ENCODE peak calls at places on chromosomes 16 and 17, in eight cellular contexts. One of them, this sample, is unnamed.

GRCh38 chr16:12002447-12003006 is 26.0 kb downstream of the SNX29 start:
- DNase-seq in stimulated activated CD4-positive, alpha-beta T cell treated with anti-CD3 and anti-CD28 coated beads, Interleukin-12 subunit alpha, Interleukin-12 subunit beta, amount 100 ng/mL, for 24 hours: no peak
- DNase-seq in stimulated activated CD8-positive, alpha-beta memory T cell treated with anti-CD3 and anti-CD28 coated beads, Interleukin-4, amount 100 ng/mL, for 24 hours: no peak
- DNase-seq in NCI-H1436: peak
- DNase-seq in GM23248: peak
- DNase-seq in GM13976: no peak
- DNase-seq in AG20443: peak
- DNase-seq in RCC 7860: no peak
- DNase-seq in this sample: no peak

GRCh38 chr17:80878876-80879722 is 112.5 kb upstream of the CHMP6 start:
- DNase-seq in NCI-H1436: no peak
- DNase-seq in AG20443: no peak
- DNase-seq in GM23248: no peak
- DNase-seq in stimulated activated CD4-positive, alpha-beta T cell treated with anti-CD3 and anti-CD28 coated beads, Interleukin-12 subunit alpha, Interleukin-12 subunit beta, amount 100 ng/mL, for 24 hours: no peak
- DNase-seq in stimulated activated CD8-positive, alpha-beta memory T cell treated with anti-CD3 and anti-CD28 coated beads, Interleukin-4, amount 100 ng/mL, for 24 hours: no peak
- DNase-seq in GM13976: no peak
- DNase-seq in RCC 7860: no peak
- DNase-seq in this sample: no peak

GRCh38 chr17:16920628-16921020 is 51.3 kb downstream of the TNFRSF13B start:
- DNase-seq in GM23248: no peak
- DNase-seq in GM13976: no peak
- DNase-seq in stimulated activated CD8-positive, alpha-beta memory T cell treated with anti-CD3 and anti-CD28 coated beads, Interleukin-4, amount 100 ng/mL, for 24 hours: no peak
- DNase-seq in NCI-H1436: no peak
- DNase-seq in AG20443: no peak
- DNase-seq in stimulated activated CD4-positive, alpha-beta T cell treated with anti-CD3 and anti-CD28 coated beads, Interleukin-12 subunit alpha, Interleukin-12 subunit beta, amount 100 ng/mL, for 24 hours: no peak
- DNase-seq in RCC 7860: no peak
- DNase-seq in this sample: no peak

GRCh38 chr17:57366558-57367351 is 110.4 kb downstream of the MSI2 start:
- DNase-seq in stimulated activated CD8-positive, alpha-beta memory T cell treated with anti-CD3 and anti-CD28 coated beads, Interleukin-4, amount 100 ng/mL, for 24 hours: no peak
- DNase-seq in RCC 7860: peak
- DNase-seq in AG20443: no peak
- DNase-seq in NCI-H1436: no peak
- DNase-seq in stimulated activated CD4-positive, alpha-beta T cell treated with anti-CD3 and anti-CD28 coated beads, Interleukin-12 subunit alpha, Interleukin-12 subunit beta, amount 100 ng/mL, for 24 hours: no peak
- DNase-seq in GM23248: peak
- DNase-seq in GM13976: no peak
- DNase-seq in this sample: no peak

GRCh38 chr17:51711581-51711980 is 446.9 kb downstream of the CA10 start:
- DNase-seq in RCC 7860: no peak
- DNase-seq in stimulated activated CD4-positive, alpha-beta T cell treated with anti-CD3 and anti-CD28 coated beads, Interleukin-12 subunit alpha, Interleukin-12 subunit beta, amount 100 ng/mL, for 24 hours: no peak
- DNase-seq in AG20443: no peak
- DNase-seq in GM23248: no peak
- DNase-seq in NCI-H1436: no peak
- DNase-seq in stimulated activated CD8-positive, alpha-beta memory T cell treated with anti-CD3 and anti-CD28 coated beads, Interleukin-4, amount 100 ng/mL, for 24 hours: no peak
- DNase-seq in GM13976: no peak
- DNase-seq in this sample: no peak

GRCh38 chr17:31469959-31470358 is 78.5 kb downstream of the RAB11FIP4 start:
- DNase-seq in stimulated activated CD8-positive, alpha-beta memory T cell treated with anti-CD3 and anti-CD28 coated beads, Interleukin-4, amount 100 ng/mL, for 24 hours: no peak
- DNase-seq in RCC 7860: no peak
- DNase-seq in GM13976: no peak
- DNase-seq in AG20443: no peak
- DNase-seq in GM23248: no peak
- DNase-seq in NCI-H1436: no peak
- DNase-seq in stimulated activated CD4-positive, alpha-beta T cell treated with anti-CD3 and anti-CD28 coated beads, Interleukin-12 subunit alpha, Interleukin-12 subunit beta, amount 100 ng/mL, for 24 hours: no peak
- DNase-seq in this sample: no peak

GRCh38 chr17:40331743-40332641 is 23.0 kb downstream of the RARA start:
- DNase-seq in stimulated activated CD4-positive, alpha-beta T cell treated with anti-CD3 and anti-CD28 coated beads, Interleukin-12 subunit alpha, Interleukin-12 subunit beta, amount 100 ng/mL, for 24 hours: no peak
- DNase-seq in NCI-H1436: no peak
- DNase-seq in GM23248: peak
- DNase-seq in stimulated activated CD8-positive, alpha-beta memory T cell treated with anti-CD3 and anti-CD28 coated beads, Interleukin-4, amount 100 ng/mL, for 24 hours: no peak
- DNase-seq in RCC 7860: peak
- DNase-seq in GM13976: no peak
- DNase-seq in AG20443: peak
- DNase-seq in this sample: no peak

GRCh38 chr17:73138541-73139138 is 26.2 kb upstream of the SSTR2 start:
- DNase-seq in GM13976: no peak
- DNase-seq in stimulated activated CD4-positive, alpha-beta T cell treated with anti-CD3 and anti-CD28 coated beads, Interleukin-12 subunit alpha, Interleukin-12 subunit beta, amount 100 ng/mL, for 24 hours: no peak
- DNase-seq in stimulated activated CD8-positive, alpha-beta memory T cell treated with anti-CD3 and anti-CD28 coated beads, Interleukin-4, amount 100 ng/mL, for 24 hours: no peak
- DNase-seq in NCI-H1436: peak
- DNase-seq in RCC 7860: no peak
- DNase-seq in GM23248: peak
- DNase-seq in AG20443: no peak
- DNase-seq in this sample: no peak

GRCh38 chr16:50841081-50841886 is 99.4 kb downstream of the CYLD start:
- DNase-seq in GM23248: peak
- DNase-seq in RCC 7860: no peak
- DNase-seq in stimulated activated CD8-positive, alpha-beta memory T cell treated with anti-CD3 and anti-CD28 coated beads, Interleukin-4, amount 100 ng/mL, for 24 hours: peak
- DNase-seq in NCI-H1436: no peak
- DNase-seq in stimulated activated CD4-positive, alpha-beta T cell treated with anti-CD3 and anti-CD28 coated beads, Interleukin-12 subunit alpha, Interleukin-12 subunit beta, amount 100 ng/mL, for 24 hours: peak
- DNase-seq in AG20443: no peak
- DNase-seq in GM13976: peak
- DNase-seq in this sample: no peak

GRCh38 chr17:42315402-42316156 is 27.3 kb downstream of the STAT5A start:
- DNase-seq in stimulated activated CD4-positive, alpha-beta T cell treated with anti-CD3 and anti-CD28 coated beads, Interleukin-12 subunit alpha, Interleukin-12 subunit beta, amount 100 ng/mL, for 24 hours: no peak
- DNase-seq in NCI-H1436: no peak
- DNase-seq in GM13976: no peak
- DNase-seq in RCC 7860: no peak
- DNase-seq in AG20443: no peak
- DNase-seq in GM23248: no peak
- DNase-seq in stimulated activated CD8-positive, alpha-beta memory T cell treated with anti-CD3 and anti-CD28 coated beads, Interleukin-4, amount 100 ng/mL, for 24 hours: no peak
- DNase-seq in this sample: no peak

GRCh38 chr17:15941781-15942180 is 3.1 kb upstream of the ADORA2B start:
- DNase-seq in GM23248: no peak
- DNase-seq in RCC 7860: no peak
- DNase-seq in GM13976: no peak
- DNase-seq in stimulated activated CD8-positive, alpha-beta memory T cell treated with anti-CD3 and anti-CD28 coated beads, Interleukin-4, amount 100 ng/mL, for 24 hours: no peak
- DNase-seq in NCI-H1436: no peak
- DNase-seq in stimulated activated CD4-positive, alpha-beta T cell treated with anti-CD3 and anti-CD28 coated beads, Interleukin-12 subunit alpha, Interleukin-12 subunit beta, amount 100 ng/mL, for 24 hours: no peak
- DNase-seq in AG20443: peak
- DNase-seq in this sample: no peak

GRCh38 chr16:580946-581498 is 8.8 kb upstream of the RAB40C start:
- DNase-seq in AG20443: no peak
- DNase-seq in GM23248: no peak
- DNase-seq in stimulated activated CD4-positive, alpha-beta T cell treated with anti-CD3 and anti-CD28 coated beads, Interleukin-12 subunit alpha, Interleukin-12 subunit beta, amount 100 ng/mL, for 24 hours: no peak
- DNase-seq in RCC 7860: no peak
- DNase-seq in NCI-H1436: no peak
- DNase-seq in stimulated activated CD8-positive, alpha-beta memory T cell treated with anti-CD3 and anti-CD28 coated beads, Interleukin-4, amount 100 ng/mL, for 24 hours: no peak
- DNase-seq in GM13976: no peak
- DNase-seq in this sample: no peak

GRCh38 chr16:66344533-66345145 is 21.9 kb upstream of the CDH5 start:
- DNase-seq in stimulated activated CD4-positive, alpha-beta T cell treated with anti-CD3 and anti-CD28 coated beads, Interleukin-12 subunit alpha, Interleukin-12 subunit beta, amount 100 ng/mL, for 24 hours: peak
- DNase-seq in AG20443: peak
- DNase-seq in GM23248: peak
- DNase-seq in RCC 7860: peak
- DNase-seq in NCI-H1436: peak
- DNase-seq in stimulated activated CD8-positive, alpha-beta memory T cell treated with anti-CD3 and anti-CD28 coated beads, Interleukin-4, amount 100 ng/mL, for 24 hours: no peak
- DNase-seq in GM13976: no peak
- DNase-seq in this sample: no peak

GRCh38 chr17:75135946-75136345 is 4.4 kb upstream of the NT5C start:
- DNase-seq in AG20443: no peak
- DNase-seq in GM13976: no peak
- DNase-seq in stimulated activated CD8-positive, alpha-beta memory T cell treated with anti-CD3 and anti-CD28 coated beads, Interleukin-4, amount 100 ng/mL, for 24 hours: no peak
- DNase-seq in GM23248: no peak
- DNase-seq in NCI-H1436: no peak
- DNase-seq in stimulated activated CD4-positive, alpha-beta T cell treated with anti-CD3 and anti-CD28 coated beads, Interleukin-12 subunit alpha, Interleukin-12 subunit beta, amount 100 ng/mL, for 24 hours: no peak
- DNase-seq in RCC 7860: no peak
- DNase-seq in this sample: no peak

GRCh38 chr17:29807520-29808361 is 122.3 kb downstream of the SSH2 start:
- DNase-seq in stimulated activated CD4-positive, alpha-beta T cell treated with anti-CD3 and anti-CD28 coated beads, Interleukin-12 subunit alpha, Interleukin-12 subunit beta, amount 100 ng/mL, for 24 hours: peak
- DNase-seq in AG20443: peak
- DNase-seq in RCC 7860: peak
- DNase-seq in GM23248: peak
- DNase-seq in stimulated activated CD8-positive, alpha-beta memory T cell treated with anti-CD3 and anti-CD28 coated beads, Interleukin-4, amount 100 ng/mL, for 24 hours: peak
- DNase-seq in NCI-H1436: peak
- DNase-seq in GM13976: peak
- DNase-seq in this sample: peak

GRCh38 chr17:57869599-57870282 is 19.9 kb upstream of the MRPS23 start:
- DNase-seq in stimulated activated CD8-positive, alpha-beta memory T cell treated with anti-CD3 and anti-CD28 coated beads, Interleukin-4, amount 100 ng/mL, for 24 hours: no peak
- DNase-seq in RCC 7860: peak
- DNase-seq in GM13976: no peak
- DNase-seq in stimulated activated CD4-positive, alpha-beta T cell treated with anti-CD3 and anti-CD28 coated beads, Interleukin-12 subunit alpha, Interleukin-12 subunit beta, amount 100 ng/mL, for 24 hours: no peak
- DNase-seq in AG20443: peak
- DNase-seq in NCI-H1436: no peak
- DNase-seq in GM23248: peak
- DNase-seq in this sample: peak

GRCh38 chr17:29664743-29665479 is 42.2 kb upstream of the CORO6 start:
- DNase-seq in stimulated activated CD4-positive, alpha-beta T cell treated with anti-CD3 and anti-CD28 coated beads, Interleukin-12 subunit alpha, Interleukin-12 subunit beta, amount 100 ng/mL, for 24 hours: no peak
- DNase-seq in GM23248: peak
- DNase-seq in GM13976: peak
- DNase-seq in NCI-H1436: no peak
- DNase-seq in RCC 7860: peak
- DNase-seq in AG20443: peak
- DNase-seq in stimulated activated CD8-positive, alpha-beta memory T cell treated with anti-CD3 and anti-CD28 coated beads, Interleukin-4, amount 100 ng/mL, for 24 hours: no peak
- DNase-seq in this sample: no peak

GRCh38 chr16:30335598-30336474 is 19.3 kb downstream of the CD2BP2 start:
- DNase-seq in stimulated activated CD4-positive, alpha-beta T cell treated with anti-CD3 and anti-CD28 coated beads, Interleukin-12 subunit alpha, Interleukin-12 subunit beta, amount 100 ng/mL, for 24 hours: no peak
- DNase-seq in NCI-H1436: no peak
- DNase-seq in RCC 7860: peak
- DNase-seq in GM13976: no peak
- DNase-seq in AG20443: no peak
- DNase-seq in GM23248: peak
- DNase-seq in stimulated activated CD8-positive, alpha-beta memory T cell treated with anti-CD3 and anti-CD28 coated beads, Interleukin-4, amount 100 ng/mL, for 24 hours: no peak
- DNase-seq in this sample: no peak

GRCh38 chr16:71337631-71338030 is 20.9 kb upstream of the CALB2 start:
- DNase-seq in NCI-H1436: no peak
- DNase-seq in GM23248: no peak
- DNase-seq in RCC 7860: no peak
- DNase-seq in AG20443: no peak
- DNase-seq in GM13976: no peak
- DNase-seq in stimulated activated CD8-positive, alpha-beta memory T cell treated with anti-CD3 and anti-CD28 coated beads, Interleukin-4, amount 100 ng/mL, for 24 hours: no peak
- DNase-seq in stimulated activated CD4-positive, alpha-beta T cell treated with anti-CD3 and anti-CD28 coated beads, Interleukin-12 subunit alpha, Interleukin-12 subunit beta, amount 100 ng/mL, for 24 hours: no peak
- DNase-seq in this sample: no peak

GRCh38 chr17:31495049-31495885 is 103.8 kb downstream of the RAB11FIP4 start:
- DNase-seq in RCC 7860: peak
- DNase-seq in stimulated activated CD4-positive, alpha-beta T cell treated with anti-CD3 and anti-CD28 coated beads, Interleukin-12 subunit alpha, Interleukin-12 subunit beta, amount 100 ng/mL, for 24 hours: no peak
- DNase-seq in GM23248: no peak
- DNase-seq in stimulated activated CD8-positive, alpha-beta memory T cell treated with anti-CD3 and anti-CD28 coated beads, Interleukin-4, amount 100 ng/mL, for 24 hours: no peak
- DNase-seq in AG20443: no peak
- DNase-seq in NCI-H1436: no peak
- DNase-seq in GM13976: no peak
- DNase-seq in this sample: no peak

GRCh38 chr16:2737238-2737605 is 15.2 kb upstream of the SRRM2 start:
- DNase-seq in stimulated activated CD8-positive, alpha-beta memory T cell treated with anti-CD3 and anti-CD28 coated beads, Interleukin-4, amount 100 ng/mL, for 24 hours: no peak
- DNase-seq in RCC 7860: no peak
- DNase-seq in NCI-H1436: no peak
- DNase-seq in GM23248: no peak
- DNase-seq in stimulated activated CD4-positive, alpha-beta T cell treated with anti-CD3 and anti-CD28 coated beads, Interleukin-12 subunit alpha, Interleukin-12 subunit beta, amount 100 ng/mL, for 24 hours: no peak
- DNase-seq in AG20443: no peak
- DNase-seq in GM13976: no peak
- DNase-seq in this sample: no peak

GRCh38 chr16:7051586-7052349 is 280.9 kb upstream of the RBFOX1 start:
- DNase-seq in NCI-H1436: no peak
- DNase-seq in GM23248: no peak
- DNase-seq in RCC 7860: no peak
- DNase-seq in stimulated activated CD8-positive, alpha-beta memory T cell treated with anti-CD3 and anti-CD28 coated beads, Interleukin-4, amount 100 ng/mL, for 24 hours: no peak
- DNase-seq in GM13976: no peak
- DNase-seq in AG20443: no peak
- DNase-seq in stimulated activated CD4-positive, alpha-beta T cell treated with anti-CD3 and anti-CD28 coated beads, Interleukin-12 subunit alpha, Interleukin-12 subunit beta, amount 100 ng/mL, for 24 hours: no peak
- DNase-seq in this sample: no peak

GRCh38 chr16:3431779-3432219 is 11.5 kb downstream of the ZNF597 start:
- DNase-seq in AG20443: peak
- DNase-seq in RCC 7860: no peak
- DNase-seq in stimulated activated CD4-positive, alpha-beta T cell treated with anti-CD3 and anti-CD28 coated beads, Interleukin-12 subunit alpha, Interleukin-12 subunit beta, amount 100 ng/mL, for 24 hours: peak
- DNase-seq in GM23248: peak
- DNase-seq in GM13976: peak
- DNase-seq in NCI-H1436: no peak
- DNase-seq in stimulated activated CD8-positive, alpha-beta memory T cell treated with anti-CD3 and anti-CD28 coated beads, Interleukin-4, amount 100 ng/mL, for 24 hours: peak
- DNase-seq in this sample: no peak

GRCh38 chr16:85471469-85472431 is 141.4 kb upstream of the GSE1 start:
- DNase-seq in AG20443: no peak
- DNase-seq in GM13976: no peak
- DNase-seq in stimulated activated CD8-positive, alpha-beta memory T cell treated with anti-CD3 and anti-CD28 coated beads, Interleukin-4, amount 100 ng/mL, for 24 hours: no peak
- DNase-seq in GM23248: no peak
- DNase-seq in NCI-H1436: no peak
- DNase-seq in RCC 7860: no peak
- DNase-seq in stimulated activated CD4-positive, alpha-beta T cell treated with anti-CD3 and anti-CD28 coated beads, Interleukin-12 subunit alpha, Interleukin-12 subunit beta, amount 100 ng/mL, for 24 hours: no peak
- DNase-seq in this sample: no peak

GRCh38 chr16:74607967-74608356 is 1.0 kb upstream of the GLG1 start:
- DNase-seq in RCC 7860: no peak
- DNase-seq in NCI-H1436: peak
- DNase-seq in AG20443: no peak
- DNase-seq in GM23248: peak
- DNase-seq in GM13976: no peak
- DNase-seq in stimulated activated CD8-positive, alpha-beta memory T cell treated with anti-CD3 and anti-CD28 coated beads, Interleukin-4, amount 100 ng/mL, for 24 hours: no peak
- DNase-seq in stimulated activated CD4-positive, alpha-beta T cell treated with anti-CD3 and anti-CD28 coated beads, Interleukin-12 subunit alpha, Interleukin-12 subunit beta, amount 100 ng/mL, for 24 hours: no peak
- DNase-seq in this sample: no peak

GRCh38 chr16:83826146-83826913 is 18.6 kb downstream of the HSBP1 start:
- DNase-seq in stimulated activated CD8-positive, alpha-beta memory T cell treated with anti-CD3 and anti-CD28 coated beads, Interleukin-4, amount 100 ng/mL, for 24 hours: peak
- DNase-seq in stimulated activated CD4-positive, alpha-beta T cell treated with anti-CD3 and anti-CD28 coated beads, Interleukin-12 subunit alpha, Interleukin-12 subunit beta, amount 100 ng/mL, for 24 hours: peak
- DNase-seq in AG20443: peak
- DNase-seq in NCI-H1436: peak
- DNase-seq in GM23248: peak
- DNase-seq in GM13976: peak
- DNase-seq in RCC 7860: peak
- DNase-seq in this sample: no peak

GRCh38 chr16:27221576-27222498 is 18.5 kb downstream of the KDM8 start:
- DNase-seq in NCI-H1436: no peak
- DNase-seq in GM13976: peak
- DNase-seq in AG20443: peak
- DNase-seq in GM23248: peak
- DNase-seq in stimulated activated CD4-positive, alpha-beta T cell treated with anti-CD3 and anti-CD28 coated beads, Interleukin-12 subunit alpha, Interleukin-12 subunit beta, amount 100 ng/mL, for 24 hours: no peak
- DNase-seq in stimulated activated CD8-positive, alpha-beta memory T cell treated with anti-CD3 and anti-CD28 coated beads, Interleukin-4, amount 100 ng/mL, for 24 hours: no peak
- DNase-seq in RCC 7860: no peak
- DNase-seq in this sample: no peak

GRCh38 chr17:35236821-35237220 is 6.1 kb upstream of the SLFN5 start:
- DNase-seq in GM23248: peak
- DNase-seq in NCI-H1436: no peak
- DNase-seq in stimulated activated CD4-positive, alpha-beta T cell treated with anti-CD3 and anti-CD28 coated beads, Interleukin-12 subunit alpha, Interleukin-12 subunit beta, amount 100 ng/mL, for 24 hours: no peak
- DNase-seq in RCC 7860: no peak
- DNase-seq in stimulated activated CD8-positive, alpha-beta memory T cell treated with anti-CD3 and anti-CD28 coated beads, Interleukin-4, amount 100 ng/mL, for 24 hours: no peak
- DNase-seq in AG20443: no peak
- DNase-seq in GM13976: no peak
- DNase-seq in this sample: no peak

GRCh38 chr16:19410435-19411153 is 7.1 kb upstream of the TMC5 start:
- DNase-seq in GM13976: peak
- DNase-seq in AG20443: peak
- DNase-seq in RCC 7860: no peak
- DNase-seq in stimulated activated CD8-positive, alpha-beta memory T cell treated with anti-CD3 and anti-CD28 coated beads, Interleukin-4, amount 100 ng/mL, for 24 hours: no peak
- DNase-seq in NCI-H1436: no peak
- DNase-seq in GM23248: peak
- DNase-seq in stimulated activated CD4-positive, alpha-beta T cell treated with anti-CD3 and anti-CD28 coated beads, Interleukin-12 subunit alpha, Interleukin-12 subunit beta, amount 100 ng/mL, for 24 hours: no peak
- DNase-seq in this sample: no peak

GRCh38 chr16:56332464-56333079 is 92.8 kb downstream of the AMFR start:
- DNase-seq in GM23248: peak
- DNase-seq in GM13976: peak
- DNase-seq in AG20443: peak
- DNase-seq in stimulated activated CD4-positive, alpha-beta T cell treated with anti-CD3 and anti-CD28 coated beads, Interleukin-12 subunit alpha, Interleukin-12 subunit beta, amount 100 ng/mL, for 24 hours: no peak
- DNase-seq in NCI-H1436: no peak
- DNase-seq in stimulated activated CD8-positive, alpha-beta memory T cell treated with anti-CD3 and anti-CD28 coated beads, Interleukin-4, amount 100 ng/mL, for 24 hours: no peak
- DNase-seq in RCC 7860: peak
- DNase-seq in this sample: peak

GRCh38 chr16:68972008-68972407 is 128.7 kb downstream of the TANGO6 start:
- DNase-seq in GM13976: no peak
- DNase-seq in stimulated activated CD4-positive, alpha-beta T cell treated with anti-CD3 and anti-CD28 coated beads, Interleukin-12 subunit alpha, Interleukin-12 subunit beta, amount 100 ng/mL, for 24 hours: no peak
- DNase-seq in GM23248: no peak
- DNase-seq in NCI-H1436: no peak
- DNase-seq in stimulated activated CD8-positive, alpha-beta memory T cell treated with anti-CD3 and anti-CD28 coated beads, Interleukin-4, amount 100 ng/mL, for 24 hours: no peak
- DNase-seq in AG20443: no peak
- DNase-seq in RCC 7860: no peak
- DNase-seq in this sample: no peak